ENCODE peak calls at places on chromosomes 7 and 10, in seven cellular contexts. One of them, this sample, is unnamed.

GRCh38 chr7:157782041-157782440 is 445.2 kb downstream of the DNAJB6 start:
- DNase-seq in trophoblast cell: no peak
- DNase-seq in H1: no peak
- DNase-seq in IMR-90: no peak
- DNase-seq in mesendoderm: no peak
- DNase-seq in mesenchymal stem cell: no peak
- DNase-seq in H9: no peak
- DNase-seq in this sample: no peak

GRCh38 chr7:151014950-151015349 is 9.3 kb downstream of the ATG9B start:
- DNase-seq in mesendoderm: no peak
- DNase-seq in IMR-90: no peak
- DNase-seq in mesenchymal stem cell: no peak
- DNase-seq in trophoblast cell: no peak
- DNase-seq in H9: no peak
- DNase-seq in H1: no peak
- DNase-seq in this sample: no peak

GRCh38 chr7:136845899-136846465 is 22.5 kb upstream of the CHRM2 start:
- DNase-seq in H1: no peak
- DNase-seq in IMR-90: peak
- DNase-seq in mesendoderm: no peak
- DNase-seq in trophoblast cell: no peak
- DNase-seq in mesenchymal stem cell: peak
- DNase-seq in H9: no peak
- DNase-seq in this sample: no peak

GRCh38 chr10:70962686-70963085 is 74.3 kb upstream of the PCBD1 start:
- DNase-seq in IMR-90: no peak
- DNase-seq in H9: no peak
- DNase-seq in trophoblast cell: no peak
- DNase-seq in H1: no peak
- DNase-seq in mesenchymal stem cell: no peak
- DNase-seq in mesendoderm: no peak
- DNase-seq in this sample: no peak

GRCh38 chr10:98101366-98101765 is 33.1 kb upstream of the R3HCC1L start:
- DNase-seq in H1: no peak
- DNase-seq in trophoblast cell: no peak
- DNase-seq in mesenchymal stem cell: peak
- DNase-seq in H9: no peak
- DNase-seq in IMR-90: no peak
- DNase-seq in mesendoderm: peak
- DNase-seq in this sample: no peak

GRCh38 chr7:141071260-141071854 is 2.5 kb upstream of the TMEM178B start:
- DNase-seq in H9: peak
- DNase-seq in mesendoderm: peak
- DNase-seq in IMR-90: no peak
- DNase-seq in trophoblast cell: no peak
- DNase-seq in mesenchymal stem cell: no peak
- DNase-seq in H1: peak
- DNase-seq in this sample: peak

GRCh38 chr10:6621536-6621935 is 41.5 kb upstream of the PRKCQ start:
- DNase-seq in trophoblast cell: no peak
- DNase-seq in mesenchymal stem cell: peak
- DNase-seq in H1: no peak
- DNase-seq in IMR-90: peak
- DNase-seq in mesendoderm: peak
- DNase-seq in H9: no peak
- DNase-seq in this sample: peak

GRCh38 chr7:23600251-23600650 is 3.1 kb downstream of the CCDC126 start:
- DNase-seq in IMR-90: no peak
- DNase-seq in trophoblast cell: no peak
- DNase-seq in H9: no peak
- DNase-seq in mesendoderm: peak
- DNase-seq in H1: no peak
- DNase-seq in mesenchymal stem cell: no peak
- DNase-seq in this sample: no peak

GRCh38 chr10:124019886-124020797 is 73.3 kb downstream of the CHST15 start:
- DNase-seq in mesenchymal stem cell: no peak
- DNase-seq in trophoblast cell: no peak
- DNase-seq in H1: peak
- DNase-seq in H9: peak
- DNase-seq in mesendoderm: peak
- DNase-seq in IMR-90: no peak
- DNase-seq in this sample: no peak

GRCh38 chr7:31253486-31253885 is 87.0 kb downstream of the NEUROD6 start:
- DNase-seq in H1: no peak
- DNase-seq in mesenchymal stem cell: no peak
- DNase-seq in trophoblast cell: no peak
- DNase-seq in IMR-90: no peak
- DNase-seq in H9: no peak
- DNase-seq in mesendoderm: peak
- DNase-seq in this sample: no peak

GRCh38 chr7:34869016-34869415 is 168.3 kb downstream of the DPY19L1 start:
- DNase-seq in H1: no peak
- DNase-seq in IMR-90: no peak
- DNase-seq in mesendoderm: no peak
- DNase-seq in trophoblast cell: no peak
- DNase-seq in H9: no peak
- DNase-seq in mesenchymal stem cell: no peak
- DNase-seq in this sample: no peak

GRCh38 chr10:23871211-23871610 is 337.7 kb upstream of the KIAA1217 start:
- DNase-seq in H1: no peak
- DNase-seq in H9: no peak
- DNase-seq in mesendoderm: peak
- DNase-seq in mesenchymal stem cell: no peak
- DNase-seq in trophoblast cell: no peak
- DNase-seq in IMR-90: no peak
- DNase-seq in this sample: no peak

GRCh38 chr10:90969148-90969547 is 48.3 kb upstream of the ANKRD1 start:
- DNase-seq in H9: no peak
- DNase-seq in IMR-90: no peak
- DNase-seq in mesenchymal stem cell: peak
- DNase-seq in mesendoderm: no peak
- DNase-seq in trophoblast cell: peak
- DNase-seq in H1: no peak
- DNase-seq in this sample: no peak

GRCh38 chr7:15924910-15925309 is 238.4 kb upstream of the MEOX2 start:
- DNase-seq in trophoblast cell: no peak
- DNase-seq in H9: no peak
- DNase-seq in mesenchymal stem cell: no peak
- DNase-seq in IMR-90: no peak
- DNase-seq in H1: no peak
- DNase-seq in mesendoderm: no peak
- DNase-seq in this sample: no peak

GRCh38 chr10:106474891-106475290 is 689.6 kb downstream of the SORCS1 start:
- DNase-seq in trophoblast cell: no peak
- DNase-seq in mesenchymal stem cell: no peak
- DNase-seq in IMR-90: peak
- DNase-seq in H1: no peak
- DNase-seq in mesendoderm: no peak
- DNase-seq in H9: no peak
- DNase-seq in this sample: no peak

GRCh38 chr10:5514226-5514881 is 10.4 kb upstream of the CALML3 start:
- DNase-seq in mesendoderm: no peak
- DNase-seq in mesenchymal stem cell: no peak
- DNase-seq in H1: no peak
- DNase-seq in trophoblast cell: no peak
- DNase-seq in H9: no peak
- DNase-seq in IMR-90: no peak
- DNase-seq in this sample: no peak

GRCh38 chr10:110350812-110351211 is 46.1 kb upstream of the SMNDC1 start:
- DNase-seq in mesenchymal stem cell: no peak
- DNase-seq in H9: no peak
- DNase-seq in trophoblast cell: no peak
- DNase-seq in H1: no peak
- DNase-seq in IMR-90: peak
- DNase-seq in mesendoderm: no peak
- DNase-seq in this sample: no peak

GRCh38 chr7:107025449-107026103 is 18.9 kb upstream of the PRKAR2B start:
- DNase-seq in H1: no peak
- DNase-seq in mesendoderm: peak
- DNase-seq in IMR-90: peak
- DNase-seq in H9: no peak
- DNase-seq in mesenchymal stem cell: peak
- DNase-seq in trophoblast cell: no peak
- DNase-seq in this sample: no peak

GRCh38 chr7:6106140-6106904 is 75.1 kb downstream of the ANKRD61 start:
- DNase-seq in H9: no peak
- DNase-seq in mesendoderm: peak
- DNase-seq in mesenchymal stem cell: peak
- DNase-seq in IMR-90: peak
- DNase-seq in trophoblast cell: peak
- DNase-seq in H1: no peak
- DNase-seq in this sample: no peak

GRCh38 chr10:10794776-10795175 is 222.9 kb upstream of the CELF2 start:
- DNase-seq in mesendoderm: peak
- DNase-seq in mesenchymal stem cell: peak
- DNase-seq in IMR-90: peak
- DNase-seq in trophoblast cell: no peak
- DNase-seq in H9: no peak
- DNase-seq in H1: no peak
- DNase-seq in this sample: no peak

GRCh38 chr10:91562839-91563581 is 69.9 kb downstream of the PPP1R3C start:
- DNase-seq in IMR-90: no peak
- DNase-seq in H1: no peak
- DNase-seq in mesendoderm: no peak
- DNase-seq in H9: no peak
- DNase-seq in mesenchymal stem cell: no peak
- DNase-seq in trophoblast cell: no peak
- DNase-seq in this sample: no peak

GRCh38 chr10:34960983-34961382 is 129.2 kb downstream of the CUL2 start:
- DNase-seq in trophoblast cell: no peak
- DNase-seq in IMR-90: peak
- DNase-seq in mesenchymal stem cell: peak
- DNase-seq in H1: no peak
- DNase-seq in H9: no peak
- DNase-seq in mesendoderm: peak
- DNase-seq in this sample: no peak

GRCh38 chr10:120184547-120185337 is 272.3 kb upstream of the PLPP4 start:
- DNase-seq in mesendoderm: peak
- DNase-seq in IMR-90: no peak
- DNase-seq in H1: no peak
- DNase-seq in H9: no peak
- DNase-seq in mesenchymal stem cell: no peak
- DNase-seq in trophoblast cell: no peak
- DNase-seq in this sample: no peak

GRCh38 chr10:109784236-109784635 is 139.1 kb downstream of the XPNPEP1 start:
- DNase-seq in trophoblast cell: no peak
- DNase-seq in IMR-90: no peak
- DNase-seq in H1: no peak
- DNase-seq in mesendoderm: peak
- DNase-seq in mesenchymal stem cell: no peak
- DNase-seq in H9: no peak
- DNase-seq in this sample: no peak

GRCh38 chr10:30559118-30559684 is 70.4 kb downstream of the LYZL2 start:
- DNase-seq in H1: no peak
- DNase-seq in IMR-90: no peak
- DNase-seq in trophoblast cell: no peak
- DNase-seq in mesendoderm: no peak
- DNase-seq in H9: no peak
- DNase-seq in mesenchymal stem cell: no peak
- DNase-seq in this sample: no peak

GRCh38 chr7:32929430-32930161 is 27.6 kb upstream of the FKBP9 start:
- DNase-seq in mesenchymal stem cell: no peak
- DNase-seq in H1: no peak
- DNase-seq in H9: no peak
- DNase-seq in trophoblast cell: no peak
- DNase-seq in mesendoderm: no peak
- DNase-seq in IMR-90: no peak
- DNase-seq in this sample: no peak

GRCh38 chr10:22531441-22531840 is 182.9 kb downstream of the PIP4K2A start:
- DNase-seq in trophoblast cell: no peak
- DNase-seq in H9: no peak
- DNase-seq in mesendoderm: no peak
- DNase-seq in IMR-90: no peak
- DNase-seq in mesenchymal stem cell: no peak
- DNase-seq in H1: no peak
- DNase-seq in this sample: no peak
- H3K18ac ChIP-seq in trophoblast cell: no peak
- H3K18ac ChIP-seq in H9: no peak
- H3K18ac ChIP-seq in mesendoderm: no peak
- H3K18ac ChIP-seq in IMR-90: no peak
- H3K18ac ChIP-seq in mesenchymal stem cell: no peak
- H3K18ac ChIP-seq in H1: no peak
- H3K18ac ChIP-seq in this sample: no peak

GRCh38 chr7:155925682-155926081 is 113.4 kb upstream of the SHH start:
- DNase-seq in H9: no peak
- DNase-seq in mesenchymal stem cell: no peak
- DNase-seq in mesendoderm: no peak
- DNase-seq in trophoblast cell: no peak
- DNase-seq in IMR-90: no peak
- DNase-seq in H1: no peak
- DNase-seq in this sample: no peak
- H3K9ac ChIP-seq in H9: no peak
- H3K9ac ChIP-seq in mesenchymal stem cell: no peak
- H3K9ac ChIP-seq in mesendoderm: no peak
- H3K9ac ChIP-seq in trophoblast cell: no peak
- H3K9ac ChIP-seq in IMR-90: no peak
- H3K9ac ChIP-seq in H1: no peak
- H3K9ac ChIP-seq in this sample: no peak

DNA sequence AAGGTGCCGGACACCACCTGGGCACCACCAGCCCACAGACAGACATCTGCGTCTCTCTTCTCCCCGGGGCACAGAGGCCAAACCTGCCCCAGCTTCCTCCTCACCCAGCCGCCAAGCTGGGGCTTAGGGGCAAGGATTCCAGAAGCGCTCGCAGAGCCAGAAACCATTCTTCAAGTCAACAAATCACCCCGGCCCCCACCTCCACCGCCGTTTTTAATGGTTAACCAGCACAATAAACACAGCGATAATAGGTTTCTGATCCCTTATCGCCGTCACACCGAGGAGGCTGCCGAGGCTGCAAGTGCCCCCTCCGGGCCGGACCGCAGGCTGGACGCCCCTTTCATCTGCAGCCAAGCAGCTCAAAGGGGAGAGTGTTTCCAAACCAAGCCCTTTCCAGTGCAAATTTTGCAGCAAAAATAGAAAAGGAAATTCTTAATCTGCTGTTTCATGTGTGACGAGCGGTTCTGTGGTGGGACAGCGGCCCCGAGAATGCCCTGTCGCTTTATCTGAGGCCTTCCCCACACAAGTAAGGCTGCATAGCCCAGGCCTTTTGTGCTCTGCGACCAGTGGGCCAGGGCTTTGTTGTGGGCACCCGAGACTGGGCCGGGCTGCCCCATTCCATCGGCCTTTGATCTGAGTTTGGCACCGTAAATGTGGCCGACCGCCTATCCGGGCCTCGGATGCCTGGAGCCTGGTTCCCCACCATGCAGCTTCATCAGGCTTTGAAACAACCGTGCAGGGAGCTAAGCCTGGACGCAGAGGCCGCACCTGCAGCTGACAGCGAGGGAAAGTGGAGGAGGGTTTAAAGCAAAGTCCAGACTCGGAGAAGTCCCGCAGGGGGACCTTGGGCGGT is 83.2 kb downstream of the FOXL3 start:
- DNase-seq in H9: peak
- DNase-seq in mesendoderm: peak
- DNase-seq in H1: peak
- DNase-seq in IMR-90: no peak
- DNase-seq in trophoblast cell: no peak
- DNase-seq in mesenchymal stem cell: no peak
- DNase-seq in this sample: no peak
- H3K4ac ChIP-seq in H9: no peak
- H3K4ac ChIP-seq in mesendoderm: no peak
- H3K4ac ChIP-seq in H1: no peak
- H3K4ac ChIP-seq in IMR-90: no peak
- H3K4ac ChIP-seq in trophoblast cell: no peak
- H3K4ac ChIP-seq in mesenchymal stem cell: no peak
- H3K4ac ChIP-seq in this sample: no peak

GRCh38 chr10:103480521-103480920 is 1.5 kb upstream of the CALHM3 start:
- DNase-seq in IMR-90: peak
- DNase-seq in mesendoderm: no peak
- DNase-seq in trophoblast cell: no peak
- DNase-seq in H1: no peak
- DNase-seq in H9: no peak
- DNase-seq in mesenchymal stem cell: no peak
- DNase-seq in this sample: no peak
- H3K18ac ChIP-seq in IMR-90: no peak
- H3K18ac ChIP-seq in mesendoderm: no peak
- H3K18ac ChIP-seq in trophoblast cell: no peak
- H3K18ac ChIP-seq in H1: no peak
- H3K18ac ChIP-seq in H9: no peak
- H3K18ac ChIP-seq in mesenchymal stem cell: no peak
- H3K18ac ChIP-seq in this sample: no peak

This sample was measured in neuronal stem cell.